ENCODE peak calls at places on chromosomes 12 and 14, in seven cellular contexts. C, H, P, E, J, T and S are unnamed samples.

GRCh38 chr12:69096669-69097364 is 142.6 kb upstream of the CPSF6 start:
- DNase-seq in C (peak; percentile 37), P (no peak), E (no peak), T (no peak), J (peak; percentile 37), H (peak; percentile 61), S (no peak)

GRCh38 chr12:82694970-82695369 is 8.3 kb downstream of the TMTC2 start:
- DNase-seq in C (no peak), E (no peak), P (no peak), T (no peak), J (no peak), H (no peak), S (no peak)

GRCh38 chr12:20716037-20716436 is 20.9 kb downstream of the SLCO1C1 start:
- DNase-seq in H (no peak), C (no peak), T (no peak), E (no peak), P (no peak), J (no peak), S (no peak)

GRCh38 chr12:48991247-48992050 is 7.7 kb downstream of the DDN start:
- DNase-seq in C (no peak), J (no peak), E (no peak), T (no peak), P (no peak), H (no peak), S (no peak)

GRCh38 chr12:114885501-114885900 is 201.5 kb upstream of the TBX3 start:
- DNase-seq in E (no peak), H (no peak), T (no peak), C (no peak), J (no peak), P (no peak), S (no peak)

GRCh38 chr12:57547366-57548315 is 649 bp upstream of the DCTN2 start:
- DNase-seq in C (no peak), J (no peak), P (no peak), E (no peak), H (no peak), T (no peak), S (no peak)

GRCh38 chr12:69987453-69988102 is 162.6 kb downstream of the MYRFL start:
- DNase-seq in T (no peak), H (peak; percentile 82), J (peak; percentile 36), E (peak; percentile 92), C (peak; percentile 78), P (no peak), S (peak; percentile 88)

GRCh38 chr14:68684466-68685418 is 108.1 kb downstream of the ZFP36L1 start:
- DNase-seq in H (no peak), P (no peak), T (no peak), J (no peak), C (no peak), E (no peak), S (no peak)

GRCh38 chr14:81125536-81125935 is 95.2 kb downstream of the GTF2A1 start:
- DNase-seq in C (no peak), P (no peak), J (no peak), H (no peak), T (no peak), E (no peak), S (no peak)

GRCh38 chr12:68263366-68263765 is 10.0 kb upstream of the IL22 start:
- DNase-seq in T (no peak), J (no peak), C (no peak), P (no peak), E (no peak), H (no peak), S (no peak)

GRCh38 chr12:6539276-6540134 is 5.2 kb downstream of the GAPDH start:
- DNase-seq in J (no peak), T (no peak), H (peak; percentile 43), E (no peak), C (peak; percentile 48), P (no peak), S (no peak)

GRCh38 chr12:97940629-97941028 is 478.0 kb downstream of the RMST start:
- DNase-seq in P (no peak), T (no peak), C (no peak), J (no peak), H (no peak), E (no peak), S (no peak)

GRCh38 chr14:77498984-77499527 is 440 bp upstream of the ISM2 start:
- DNase-seq in C (no peak), P (peak; percentile 27), T (no peak), H (no peak), J (no peak), E (no peak), S (no peak)

GRCh38 chr12:53068811-53069585 is 10.2 kb downstream of the SPRYD3 start:
- DNase-seq in J (no peak), C (no peak), H (no peak), P (no peak), E (no peak), T (no peak), S (no peak)

GRCh38 chr12:47391566-47391965 is 311.8 kb upstream of the AMIGO2 start:
- DNase-seq in E (no peak), H (no peak), C (no peak), T (peak; percentile 44), P (no peak), J (no peak), S (no peak)

GRCh38 chr14:100450736-100451135 is 127.6 kb downstream of the SLC25A47 start:
- DNase-seq in C (no peak), E (no peak), H (no peak), J (no peak), T (no peak), P (no peak), S (no peak)

GRCh38 chr12:121489874-121490273 is 90.0 kb downstream of the RNF34 start:
- DNase-seq in H (no peak), P (no peak), E (no peak), J (no peak), T (no peak), C (no peak), S (no peak)